ENCODE peak calls at places on chromosome 13, in eight cellular contexts. P is Caco-2, V is Right ventricle myocardium superior, F is skeletal muscle cell, N is EH, X is COR-L47, S is T-cell, E is NCI-H345. T is an unnamed sample.

GRCh38 chr13:43116242-43116641 is 92.9 kb downstream of the DNAJC15 start:
- DNase-seq in S (no peak), E (no peak), F (no peak), V (no peak), X (no peak), N (no peak), P (no peak), T (no peak)

GRCh38 chr13:96421314-96421713 is 331.4 kb downstream of the HS6ST3 start:
- DNase-seq in V (no peak), N (no peak), X (no peak), F (no peak), S (no peak), P (no peak), E (no peak), T (no peak)

GRCh38 chr13:33893559-33893958 is 75.6 kb downstream of the RFC3 start:
- DNase-seq in S (no peak), N (no peak), X (no peak), V (no peak), E (no peak), F (no peak), P (no peak), T (no peak)

GRCh38 chr13:108877300-108877699 is 247.9 kb downstream of the MYO16 start:
- DNase-seq in P (no peak), F (no peak), V (no peak), S (no peak), E (no peak), N (peak), X (no peak), T (no peak)

GRCh38 chr13:90999401-90999800 is 348.1 kb upstream of the MIR17HG start:
- DNase-seq in S (no peak), P (no peak), X (no peak), V (no peak), N (no peak), F (no peak), E (no peak), T (no peak)

GRCh38 chr13:114285166-114285808 is 3.9 kb downstream of the UPF3A start:
- DNase-seq in V (no peak), N (peak), F (no peak), P (no peak), E (no peak), X (no peak), S (no peak), T (no peak)

GRCh38 chr13:24610956-24611355 is 69.3 kb upstream of the ATP12A start:
- DNase-seq in X (no peak), V (no peak), S (no peak), N (no peak), E (no peak), F (no peak), P (no peak), T (no peak)

GRCh38 chr13:48265217-48265815 is 32.3 kb downstream of the ITM2B start:
- DNase-seq in X (no peak), F (no peak), E (no peak), P (no peak), V (no peak), N (no peak), S (no peak), T (no peak)

GRCh38 chr13:111060237-111060919 is 54.7 kb upstream of the ARHGEF7 start:
- DNase-seq in X (no peak), V (no peak), N (no peak), F (no peak), P (no peak), S (no peak), E (no peak), T (no peak)

GRCh38 chr13:26629260-26629659 is 71.8 kb downstream of the WASF3 start:
- DNase-seq in S (no peak), E (no peak), N (no peak), F (no peak), X (no peak), V (no peak), P (no peak), T (no peak)

GRCh38 chr13:65606622-65607021 is 1623.5 kb downstream of the PCDH9 start:
- DNase-seq in V (no peak), N (peak), X (no peak), P (no peak), E (no peak), S (no peak), F (peak), T (no peak)

GRCh38 chr13:44422755-44423643 is 49.4 kb downstream of the SERP2 start:
- DNase-seq in P (no peak), N (no peak), X (no peak), S (no peak), F (no peak), E (no peak), V (peak), T (no peak)

GRCh38 chr13:83136660-83137059 is 745.6 kb downstream of the SLITRK1 start:
- DNase-seq in V (no peak), N (no peak), S (no peak), P (no peak), X (no peak), E (no peak), F (no peak), T (no peak)

GRCh38 chr13:48236528-48237353 is 3.7 kb downstream of the ITM2B start:
- DNase-seq in V (no peak), E (no peak), P (no peak), F (no peak), S (no peak), N (no peak), X (no peak), T (no peak)

GRCh38 chr13:22926176-22927007 is 254.4 kb upstream of the SGCG start:
- DNase-seq in E (no peak), N (peak), S (no peak), V (peak), X (no peak), P (no peak), F (no peak), T (no peak)

GRCh38 chr13:101727118-101727517 is 274.6 kb downstream of the ITGBL1 start:
- DNase-seq in V (no peak), E (no peak), S (no peak), P (no peak), F (no peak), N (no peak), X (no peak), T (no peak)

GRCh38 chr13:38073931-38074330 is 204.4 kb upstream of the TRPC4 start:
- DNase-seq in V (no peak), N (no peak), S (no peak), E (no peak), P (no peak), X (no peak), F (no peak), T (no peak)

GRCh38 chr13:113001251-113002140 is 32.5 kb downstream of the MCF2L start:
- DNase-seq in E (peak), X (peak), S (no peak), F (peak), N (peak), P (peak), V (peak), T (no peak)

GRCh38 chr13:20388184-20388583 is 137.5 kb downstream of the CRYL1 start:
- DNase-seq in E (no peak), S (no peak), F (no peak), P (no peak), V (no peak), X (no peak), N (no peak), T (no peak)

GRCh38 chr13:30107536-30108136 is 199.7 kb downstream of the KATNAL1 start:
- DNase-seq in N (peak), E (no peak), P (no peak), V (no peak), F (no peak), X (no peak), S (no peak), T (no peak)

GRCh38 chr13:107881362-107881761 is 334.0 kb downstream of the LIG4 start:
- DNase-seq in S (no peak), F (no peak), N (no peak), E (no peak), V (no peak), X (no peak), P (no peak), T (no peak)

GRCh38 chr13:88384542-88384941 is 713.4 kb downstream of the SLITRK5 start:
- DNase-seq in N (no peak), V (no peak), X (no peak), E (no peak), S (no peak), P (no peak), F (no peak), T (no peak)

GRCh38 chr13:102038787-102039186 is 363.1 kb downstream of the FGF14 start:
- DNase-seq in N (no peak), P (no peak), S (no peak), E (peak), V (no peak), X (no peak), F (no peak), T (no peak)

GRCh38 chr13:25943666-25944065 is 108.2 kb downstream of the SHISA2 start:
- DNase-seq in F (peak), V (no peak), E (no peak), X (no peak), N (no peak), P (no peak), S (no peak), T (no peak)

GRCh38 chr13:109162248-109163051 is 533.0 kb downstream of the MYO16 start:
- DNase-seq in X (no peak), P (no peak), N (no peak), E (no peak), V (no peak), S (no peak), F (no peak), T (peak)

GRCh38 chr13:98976338-98976737 is 1.5 kb downstream of the DOCK9 start:
- DNase-seq in F (peak), S (no peak), N (peak), X (no peak), V (no peak), E (no peak), P (no peak), T (no peak)

GRCh38 chr13:108455320-108455719 is 174.1 kb upstream of the MYO16 start:
- DNase-seq in S (no peak), N (no peak), X (no peak), E (no peak), V (no peak), F (no peak), P (no peak), T (no peak)

GRCh38 chr13:38697197-38697596 is 10.3 kb downstream of the FREM2 start:
- DNase-seq in S (no peak), X (no peak), P (no peak), F (no peak), E (no peak), V (no peak), N (no peak), T (no peak)

GRCh38 chr13:47480121-47480520 is 521.0 kb downstream of the SUCLA2 start:
- DNase-seq in E (no peak), N (peak), P (no peak), V (no peak), X (no peak), S (no peak), F (peak), T (no peak)

GRCh38 chr13:33115274-33115673 is 99.1 kb downstream of the KL start:
- DNase-seq in X (no peak), V (no peak), P (no peak), F (no peak), N (no peak), E (no peak), S (no peak), T (no peak)

GRCh38 chr13:32443111-32443510 is 15.2 kb upstream of the N4BP2L1 start:
- DNase-seq in S (peak), V (no peak), E (no peak), F (no peak), X (no peak), N (peak), P (peak), T (no peak)

GRCh38 chr13:74629985-74630384 is 495.8 kb upstream of the KLF12 start:
- DNase-seq in V (no peak), S (no peak), F (peak), N (no peak), P (no peak), E (no peak), X (no peak), T (no peak)

GRCh38 chr13:82833928-82834327 is 1048.3 kb downstream of the SLITRK1 start:
- DNase-seq in S (no peak), X (no peak), E (no peak), F (peak), V (no peak), P (no peak), N (peak), T (no peak)

GRCh38 chr13:77696006-77696862 is 1.3 kb upstream of the SLAIN1 start:
- DNase-seq in N (no peak), E (peak), X (peak), S (no peak), V (no peak), P (no peak), F (no peak), T (no peak)

GRCh38 chr13:33918199-33918932 is 100.4 kb downstream of the RFC3 start:
- DNase-seq in F (peak), P (no peak), X (no peak), S (no peak), N (peak), V (no peak), E (no peak), T (no peak)